ENCODE peak calls at places on chromosomes 5 and 9, in four cellular contexts. Y is HepG2, T is A549, E is K562. B is an unnamed sample.

GRCh38 chr5:53407373-53407772 is 73.1 kb upstream of the FST start:
- DNase-seq in Y (no peak), T (no peak), E (no peak), B (no peak)

GRCh38 chr5:122726990-122727616 is 47.8 kb upstream of the SNX2 start:
- DNase-seq in Y (no peak), T (peak; percentile 60), E (no peak), B (no peak)

GRCh38 chr9:136137321-136138054 is 18.8 kb upstream of the TMEM250 start:
- DNase-seq in Y (peak; percentile 15), T (no peak), E (no peak), B (no peak)

GRCh38 chr5:131536211-131536826 is 98.7 kb downstream of the RAPGEF6 start:
- DNase-seq in Y (no peak), T (no peak), E (peak; percentile 39), B (no peak)

GRCh38 chr9:78644359-78644758 is 347.4 kb downstream of the PSAT1 start:
- DNase-seq in Y (no peak), T (no peak), E (no peak), B (no peak)

GRCh38 chr9:93672622-93673270 is 96.4 kb downstream of the PHF2 start:
- DNase-seq in Y (no peak), T (no peak), E (no peak), B (peak; percentile 1)

GRCh38 chr5:67992919-67993318 is 222.6 kb upstream of the PIK3R1 start:
- DNase-seq in Y (no peak), T (no peak), E (no peak), B (no peak)

GRCh38 chr5:90297045-90297764 is 112.4 kb downstream of the CETN3 start:
- DNase-seq in Y (no peak), T (no peak), E (no peak), B (no peak)

GRCh38 chr5:161676109-161676508 is 9.4 kb upstream of the GABRA6 start:
- DNase-seq in Y (peak; percentile 6), T (no peak), E (no peak), B (no peak)

GRCh38 chr9:136611119-136611518 is 51.6 kb upstream of the EGFL7 start:
- DNase-seq in Y (no peak), T (no peak), E (no peak), B (no peak)

GRCh38 chr9:89744255-89744648 is 139.4 kb downstream of the GADD45G start:
- DNase-seq in Y (no peak), T (no peak), E (no peak), B (no peak)

GRCh38 chr5:13215370-13215769 is 729.1 kb downstream of the DNAH5 start:
- DNase-seq in Y (no peak), T (no peak), E (no peak), B (no peak)

GRCh38 chr9:130815242-130815808 is 19.7 kb upstream of the ABL1 start:
- DNase-seq in Y (no peak), T (no peak), E (peak; percentile 31), B (no peak)

GRCh38 chr5:54302267-54302687 is 8.1 kb downstream of the ARL15 start:
- DNase-seq in Y (no peak), T (no peak), E (no peak), B (no peak)

GRCh38 chr9:68500457-68501158 is 40.1 kb downstream of the TMEM252 start:
- DNase-seq in Y (peak; percentile 43), T (peak; percentile 27), E (no peak), B (no peak)

GRCh38 chr9:98977246-98977681 is 33.6 kb downstream of the COL15A1 start:
- DNase-seq in Y (no peak), T (no peak), E (no peak), B (no peak)

GRCh38 chr5:103464801-103465484 is 97.6 kb downstream of the NUDT12 start:
- DNase-seq in Y (no peak), T (no peak), E (no peak), B (no peak)

GRCh38 chr5:135253601-135254165 is 145.3 kb downstream of the MACROH2A1 start:
- DNase-seq in Y (no peak), T (no peak), E (no peak), B (no peak)

GRCh38 chr5:56530031-56530430 is 285.3 kb upstream of the MAP3K1 start:
- DNase-seq in Y (no peak), T (no peak), E (peak; percentile 9), B (no peak)

GRCh38 chr5:67015577-67016290 is 180.9 kb downstream of the CD180 start:
- DNase-seq in Y (no peak), T (no peak), E (no peak), B (no peak)

GRCh38 chr9:130555968-130556367 is 23.4 kb upstream of the FUBP3 start:
- DNase-seq in Y (no peak), T (no peak), E (no peak), B (no peak)

GRCh38 chr9:34374905-34375552 is 1.7 kb downstream of the MYORG start:
- DNase-seq in Y (peak; percentile 94), T (no peak), E (no peak), B (peak; percentile 33)

GRCh38 chr5:80275347-80275746 is 19.5 kb upstream of the SERINC5 start:
- DNase-seq in Y (peak; percentile 40), T (no peak), E (peak; percentile 19), B (no peak)

GRCh38 chr9:127437497-127438264 is 13.5 kb downstream of the ZNF79 start:
- DNase-seq in Y (no peak), T (no peak), E (no peak), B (no peak)

GRCh38 chr9:20137425-20137824 is 348.6 kb upstream of the SLC24A2 start:
- DNase-seq in Y (no peak), T (no peak), E (no peak), B (no peak)

GRCh38 chr5:124621279-124621678 is 125.2 kb downstream of the ZNF608 start:
- DNase-seq in Y (no peak), T (no peak), E (no peak), B (no peak)

GRCh38 chr5:41109186-41109585 is 38.0 kb upstream of the MROH2B start:
- DNase-seq in Y (no peak), T (no peak), E (no peak), B (no peak)

GRCh38 chr5:133427121-133427777 is 185.1 kb downstream of the FSTL4 start:
- DNase-seq in Y (no peak), T (no peak), E (no peak), B (no peak)

GRCh38 chr5:71873202-71873601 is 154.1 kb downstream of the CARTPT start:
- DNase-seq in Y (no peak), T (no peak), E (no peak), B (no peak)

GRCh38 chr9:98678244-98678842 is 30.4 kb downstream of the GABBR2 start:
- DNase-seq in Y (no peak), T (peak; percentile 26), E (no peak), B (peak; percentile 66)

GRCh38 chr9:94697972-94698581 is 28.4 kb upstream of the AOPEP start:
- DNase-seq in Y (peak; percentile 70), T (no peak), E (no peak), B (no peak)

GRCh38 chr5:141245250-141245717 is at the start of gene PCDHB15:
- DNase-seq in Y (peak; percentile 9), T (no peak), E (peak; percentile 21), B (peak; percentile 85)

GRCh38 chr5:91541696-91542095 is 158.6 kb upstream of the ARRDC3 start:
- DNase-seq in Y (no peak), T (peak; percentile 4), E (no peak), B (no peak)

GRCh38 chr9:134341306-134341705 is 15.1 kb downstream of the RXRA start:
- DNase-seq in Y (no peak), T (no peak), E (no peak), B (no peak)

GRCh38 chr9:34430843-34431437 is 27.4 kb downstream of the FAM219A start:
- DNase-seq in Y (peak; percentile 25), T (peak; percentile 8), E (peak; percentile 30), B (peak; percentile 65)

GRCh38 chr5:64766105-64766504 is 2.4 kb downstream of the SREK1IP1 start:
- DNase-seq in Y (peak; percentile 30), T (no peak), E (no peak), B (no peak)

GRCh38 chr9:110443146-110443877 is 105.6 kb upstream of the TXNDC8 start:
- DNase-seq in Y (peak; percentile 1), T (no peak), E (no peak), B (no peak)

GRCh38 chr5:115788440-115788839 is 28.0 kb downstream of the CDO1 start:
- DNase-seq in Y (no peak), T (no peak), E (no peak), B (no peak)

GRCh38 chr5:179974946-179975712 is 67.4 kb upstream of the TBC1D9B start:
- DNase-seq in Y (peak; percentile 32), T (no peak), E (peak; percentile 28), B (peak; percentile 72)
- TF ChIP-seq HMGXB4 in Y (no peak), T (no peak), E (no peak), B (no peak)

GRCh38 chr9:132241840-132242620 is 80.2 kb downstream of the NTNG2 start:
- DNase-seq in Y (no peak), T (no peak), E (no peak), B (no peak)
- TF ChIP-seq USF2 in Y (no peak), T (no peak), E (no peak), B (no peak)

GRCh38 chr9:114027901-114028465 is 50.1 kb downstream of the AMBP start:
- DNase-seq in Y (no peak), T (no peak), E (no peak), B (no peak)
- TF ChIP-seq HMGXB4 in Y (no peak), T (no peak), E (no peak), B (no peak)

DNA sequence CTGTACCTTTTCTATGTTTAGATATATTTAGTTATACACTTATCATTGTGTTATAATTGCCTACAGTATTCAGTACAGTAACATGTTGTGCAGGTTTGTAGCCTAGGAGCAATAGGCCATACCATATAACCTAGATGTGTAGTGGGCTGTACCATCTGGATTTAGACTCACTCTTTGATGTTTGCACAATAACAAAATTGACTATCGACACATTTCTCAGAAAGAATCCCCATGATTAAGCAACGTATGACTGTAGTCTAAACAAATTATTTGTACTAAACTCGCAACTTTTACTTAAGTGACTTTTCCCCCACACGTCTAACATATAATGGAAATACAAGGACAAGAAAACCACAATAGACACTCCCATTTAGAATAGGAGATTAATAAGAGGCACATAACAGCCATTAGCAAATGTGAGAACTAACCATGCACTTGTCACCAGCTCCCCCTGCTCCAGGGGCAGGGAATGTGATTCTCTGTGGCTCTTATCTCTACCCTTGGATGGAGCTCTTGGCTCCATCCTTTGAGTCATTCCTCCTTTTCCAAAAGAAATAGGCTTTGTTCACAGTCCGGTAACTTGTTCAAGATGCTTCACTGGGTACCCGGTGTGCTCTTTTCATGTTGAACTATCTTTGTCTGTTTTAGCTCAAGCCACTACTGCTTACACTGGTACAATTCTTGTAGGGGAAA is 8.6 kb upstream of the B4GALT1 start:
- DNase-seq in Y (no peak), T (no peak), E (no peak), B (no peak)
- TF ChIP-seq USF2 in Y (no peak), T (no peak), E (no peak), B (no peak)

GRCh38 chr9:37405764-37406380 is 16.6 kb upstream of the GRHPR start:
- DNase-seq in Y (no peak), T (no peak), E (no peak), B (no peak)
- TF ChIP-seq HMGXB4 in Y (no peak), T (no peak), E (no peak), B (no peak)

DNA sequence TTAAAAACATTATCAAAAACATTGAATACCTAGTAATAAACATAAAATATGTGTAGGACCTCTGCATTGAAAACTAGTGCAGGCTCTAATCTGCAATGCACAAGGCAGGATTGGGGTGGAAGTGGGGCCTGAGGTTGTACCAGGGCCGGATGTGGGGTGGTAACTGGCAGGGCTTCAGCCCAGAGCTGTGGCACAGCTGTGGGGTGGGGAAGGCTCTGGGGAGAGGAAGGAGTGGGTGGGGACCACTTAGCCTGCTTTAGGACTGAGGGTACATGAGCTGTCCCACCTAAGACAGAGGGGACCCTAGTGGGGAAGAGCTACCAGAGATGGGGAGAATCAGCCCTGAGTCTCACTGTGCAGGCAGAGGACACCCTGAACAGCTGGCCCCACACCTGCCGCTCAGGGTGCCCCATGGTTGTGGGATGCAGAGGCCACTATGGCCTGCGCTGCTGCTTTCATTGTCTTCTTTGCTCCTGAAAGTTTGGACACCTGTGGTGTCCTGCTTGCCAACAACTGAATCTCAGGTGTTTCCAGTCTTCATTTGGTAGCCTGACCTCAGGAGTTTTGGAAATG is 311.4 kb downstream of the TLE4 start:
- DNase-seq in Y (no peak), T (no peak), E (no peak), B (no peak)
- TF ChIP-seq USF2 in Y (no peak), T (no peak), E (no peak), B (no peak)